ENCODE peak calls at places on chromosomes 7 and 10, in six cellular contexts. X is left lung, L is OCI-LY7, Z is testis, V is lower lobe of right lung, E is cardiac muscle cell. A is an unnamed sample.

GRCh38 chr7:16619979-16620408 is 25.6 kb downstream of the ANKMY2 start:
- DNase-seq in X (no peak), L (peak; percentile 3), Z (no peak), V (no peak), E (no peak), A (no peak)

GRCh38 chr7:78326870-78327269 is 528.3 kb downstream of the PHTF2 start:
- DNase-seq in X (no peak), L (no peak), Z (no peak), V (no peak), E (peak; percentile 0), A (no peak)

GRCh38 chr10:125054664-125055273 is 105.6 kb downstream of the CTBP2 start:
- DNase-seq in X (no peak), L (no peak), Z (no peak), V (no peak), E (no peak), A (no peak)

GRCh38 chr10:101850747-101851146 is 7.1 kb upstream of the KCNIP2 start:
- DNase-seq in X (no peak), L (no peak), Z (no peak), V (no peak), E (no peak), A (no peak)

GRCh38 chr7:926061-927030 is 28.1 kb downstream of the ADAP1 start:
- DNase-seq in X (peak; percentile 28), L (no peak), Z (no peak), V (peak; percentile 43), E (no peak), A (peak; percentile 64)

GRCh38 chr7:24920702-24921679 is 59.0 kb downstream of the OSBPL3 start:
- DNase-seq in X (peak; percentile 62), L (no peak), Z (no peak), V (peak; percentile 57), E (no peak), A (peak; percentile 67)

GRCh38 chr7:36281945-36282727 is 107.5 kb upstream of the ANLN start:
- DNase-seq in X (no peak), L (no peak), Z (no peak), V (no peak), E (no peak), A (no peak)

GRCh38 chr10:4234661-4235060 is 449.7 kb upstream of the KLF6 start:
- DNase-seq in X (no peak), L (peak; percentile 1), Z (no peak), V (no peak), E (peak; percentile 68), A (no peak)

GRCh38 chr7:3154881-3155494 is 111.3 kb upstream of the CARD11 start:
- DNase-seq in X (no peak), L (peak; percentile 76), Z (peak; percentile 53), V (no peak), E (peak; percentile 60), A (peak; percentile 19)

GRCh38 chr7:27186450-27187157 is 1.6 kb upstream of the HOXA11 start:
- DNase-seq in X (no peak), L (no peak), Z (no peak), V (no peak), E (no peak), A (no peak)

GRCh38 chr10:124109261-124109660 is 15.9 kb upstream of the CHST15 start:
- DNase-seq in X (no peak), L (no peak), Z (no peak), V (no peak), E (no peak), A (no peak)

GRCh38 chr10:70034252-70034651 is 18.4 kb upstream of the MACROH2A2 start:
- DNase-seq in X (no peak), L (no peak), Z (peak; percentile 51), V (no peak), E (peak; percentile 3), A (no peak)

GRCh38 chr10:6499974-6500373 is 80.1 kb downstream of the PRKCQ start:
- DNase-seq in X (no peak), L (no peak), Z (no peak), V (no peak), E (no peak), A (no peak)

GRCh38 chr10:132514841-132515521 is 22.6 kb upstream of the INPP5A start:
- DNase-seq in X (peak; percentile 19), L (no peak), Z (peak; percentile 64), V (no peak), E (no peak), A (no peak)

GRCh38 chr7:108077714-108078113 is 52.4 kb downstream of the LAMB4 start:
- DNase-seq in X (no peak), L (peak; percentile 2), Z (no peak), V (no peak), E (no peak), A (no peak)

GRCh38 chr10:27685686-27686085 is 59.9 kb downstream of the MKX start:
- DNase-seq in X (no peak), L (no peak), Z (no peak), V (no peak), E (no peak), A (no peak)

GRCh38 chr7:35251606-35252310 is 2.1 kb downstream of the TBX20 start:
- DNase-seq in X (no peak), L (no peak), Z (no peak), V (no peak), E (peak; percentile 67), A (no peak)

GRCh38 chr10:49746626-49747302 is 15.4 kb downstream of the OGDHL start:
- DNase-seq in X (no peak), L (no peak), Z (no peak), V (no peak), E (no peak), A (no peak)

GRCh38 chr10:73054286-73054685 is 42.4 kb downstream of the P4HA1 start:
- DNase-seq in X (no peak), L (no peak), Z (no peak), V (no peak), E (no peak), A (no peak)

GRCh38 chr10:43978936-43979335 is 330.3 kb upstream of the ZNF32 start:
- DNase-seq in X (no peak), L (no peak), Z (no peak), V (no peak), E (no peak), A (no peak)

GRCh38 chr10:125064681-125065492 is 95.5 kb downstream of the CTBP2 start:
- DNase-seq in X (no peak), L (peak; percentile 90), Z (no peak), V (no peak), E (peak; percentile 80), A (peak; percentile 40)

GRCh38 chr7:152462995-152463713 is 27.4 kb upstream of the KMT2C start:
- DNase-seq in X (no peak), L (no peak), Z (peak; percentile 63), V (no peak), E (peak; percentile 76), A (no peak)

GRCh38 chr10:36172574-36172973 is 530.5 kb upstream of the FZD8 start:
- DNase-seq in X (no peak), L (no peak), Z (no peak), V (no peak), E (peak; percentile 73), A (no peak)

GRCh38 chr10:89521368-89521767 is 14.0 kb downstream of the SLC16A12 start:
- DNase-seq in X (no peak), L (no peak), Z (no peak), V (no peak), E (no peak), A (no peak)

GRCh38 chr10:43849551-43849950 is 200.9 kb upstream of the ZNF32 start:
- DNase-seq in X (no peak), L (no peak), Z (no peak), V (no peak), E (no peak), A (no peak)

GRCh38 chr7:10939911-10940747 is 33.5 kb upstream of the PHF14 start:
- DNase-seq in X (peak; percentile 90), L (peak; percentile 96), Z (peak; percentile 93), V (peak; percentile 92), E (peak; percentile 98), A (peak; percentile 95)

DNA sequence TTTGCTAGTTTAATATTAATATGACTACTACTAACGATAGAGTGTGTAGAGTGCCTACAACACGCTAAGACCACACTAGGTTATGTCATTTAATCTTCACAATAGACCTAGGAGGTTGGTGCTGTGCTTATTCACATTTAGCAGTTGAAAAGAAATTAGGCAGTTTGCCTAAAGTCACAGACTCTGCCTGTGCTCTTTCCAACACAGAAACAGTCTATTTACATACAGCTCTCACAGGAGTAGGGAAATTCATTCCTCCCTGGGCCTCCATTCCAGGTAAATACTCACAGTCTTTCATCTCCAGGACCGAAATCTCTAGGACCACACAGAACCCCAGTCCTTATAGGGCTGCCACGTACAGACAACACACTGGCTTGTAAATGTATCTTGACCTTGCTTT is 147.1 kb downstream of the KCNMA1 start:
- DNase-seq in X (no peak), L (no peak), Z (no peak), V (no peak), E (no peak), A (no peak)
- H3K27ac ChIP-seq in X (no peak overlapping the region), L (no peak overlapping the region), Z (no peak overlapping the region), V (no peak overlapping the region), E (no peak overlapping the region), A (no peak overlapping the region)

GRCh38 chr10:127834791-127835190 is 58.0 kb downstream of the CLRN3 start:
- DNase-seq in X (no peak), L (no peak), Z (peak; percentile 1), V (no peak), E (no peak), A (no peak)

GRCh38 chr10:127832456-127832855 is 60.3 kb downstream of the CLRN3 start:
- DNase-seq in X (no peak), L (no peak), Z (no peak), V (no peak), E (peak; percentile 21), A (no peak)

GRCh38 chr10:127833804-127834203 is 58.9 kb downstream of the CLRN3 start:
- DNase-seq in X (no peak), L (no peak), Z (peak; percentile 12), V (no peak), E (no peak), A (no peak)

GRCh38 chr10:127834221-127834620 is 58.5 kb downstream of the CLRN3 start:
- DNase-seq in X (no peak), L (no peak), Z (peak; percentile 10), V (no peak), E (no peak), A (no peak)
- H3K9me3 ChIP-seq in X (no peaks in the 10 kb centered on the region), L (no peaks in the 10 kb centered on the region), Z (no peaks in the 10 kb centered on the region), V (no peaks in the 10 kb centered on the region), E (no peaks in the 10 kb centered on the region), A (no peaks in the 10 kb centered on the region)

GRCh38 chr7:116167177-116167576 is 43.2 kb upstream of the TES start:
- DNase-seq in X (no peak), L (peak; percentile 10), Z (no peak), V (no peak), E (no peak), A (no peak)
- TF ChIP-seq CTCF in X (no peak), L (peak; percentile 65), Z (no peak), V (no peak), E (no peak), A (no peak)

DNA sequence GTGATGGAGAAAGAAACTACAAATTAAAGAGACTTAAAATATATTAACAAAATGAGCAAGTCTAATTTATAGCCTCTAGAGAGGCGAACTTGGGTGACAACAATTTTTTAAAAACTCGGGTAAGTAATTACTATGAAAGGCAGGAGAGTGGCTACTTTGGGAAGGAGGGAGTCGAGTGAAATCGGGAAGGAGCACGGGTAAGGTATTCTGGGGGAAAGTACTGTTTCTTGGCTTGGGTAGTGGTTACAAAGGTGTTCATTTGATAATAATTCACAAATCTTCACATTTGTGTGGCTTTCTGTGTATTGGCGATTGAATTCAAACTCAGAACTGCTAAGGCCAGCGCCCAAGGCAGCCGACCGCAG is 32.9 kb upstream of the GRID1 start:
- DNase-seq in X (no peak), L (no peak), Z (no peak), V (no peak), E (no peak), A (no peak)
- H3K27ac ChIP-seq in X (no peak overlapping the region), L (peak overlapping the region; percentile 81), Z (peak overlapping the region; percentile 77), V (peak overlapping the region; percentile 76), E (no peak overlapping the region), A (peak overlapping the region; percentile 73)